ENCODE peak calls at places on chromosome 5, in ten cellular contexts. S is uterus, M is mammary epithelial cell, R is right atrium auricular region, L is thoracic aorta, P is ovary, C is suprapubic skin, E is A549, G is transverse colon, T is heart left ventricle. J is an unnamed sample.

GRCh38 chr5:176995896-176996767 is 10.4 kb downstream of the UIMC1 start:
- DNase-seq in S (no peak), M (peak), R (no peak), L (no peak), P (no peak), C (no peak), E (peak), G (no peak), T (no peak), J (no peak)

GRCh38 chr5:116564322-116564721 is 10.3 kb downstream of the SEMA6A start:
- DNase-seq in S (no peak), M (no peak), R (no peak), L (no peak), P (no peak), C (no peak), E (no peak), G (no peak), T (no peak), J (no peak)

GRCh38 chr5:159525117-159525516 is 194.8 kb upstream of the IL12B start:
- DNase-seq in S (no peak), M (no peak), R (no peak), L (no peak), P (no peak), C (no peak), E (peak), G (no peak), T (no peak), J (no peak)

GRCh38 chr5:1298723-1299510 is 4.0 kb upstream of the TERT start:
- DNase-seq in S (no peak), M (no peak), R (no peak), L (no peak), P (no peak), C (peak), E (no peak), G (no peak), T (peak), J (no peak)

GRCh38 chr5:14806452-14806851 is 65.1 kb downstream of the ANKH start:
- DNase-seq in S (no peak), M (no peak), R (peak), L (no peak), P (no peak), C (peak), E (no peak), G (no peak), T (peak), J (no peak)

GRCh38 chr5:172769598-172770373 is 1.2 kb downstream of the DUSP1 start:
- DNase-seq in S (no peak), M (peak), R (no peak), L (no peak), P (peak), C (peak), E (peak), G (peak), T (peak), J (peak)

GRCh38 chr5:139633295-139634027 is 14.7 kb upstream of the CXXC5 start:
- DNase-seq in S (peak), M (peak), R (peak), L (no peak), P (peak), C (peak), E (peak), G (peak), T (no peak), J (peak)

GRCh38 chr5:108636135-108636888 is 111.4 kb upstream of the FER start:
- DNase-seq in S (no peak), M (no peak), R (no peak), L (no peak), P (no peak), C (no peak), E (no peak), G (no peak), T (no peak), J (no peak)

GRCh38 chr5:14250094-14250777 is 107.1 kb downstream of the TRIO start:
- DNase-seq in S (peak), M (peak), R (peak), L (no peak), P (peak), C (peak), E (peak), G (peak), T (no peak), J (no peak)

GRCh38 chr5:83077662-83078261 is 415 bp downstream of the XRCC4 start:
- DNase-seq in S (no peak), M (no peak), R (no peak), L (no peak), P (no peak), C (no peak), E (no peak), G (peak), T (no peak), J (peak)

GRCh38 chr5:66680227-66680626 is 84.0 kb downstream of the MAST4 start:
- DNase-seq in S (no peak), M (no peak), R (no peak), L (no peak), P (no peak), C (no peak), E (no peak), G (no peak), T (no peak), J (no peak)

GRCh38 chr5:143086851-143087637 is 316.4 kb downstream of the NR3C1 start:
- DNase-seq in S (no peak), M (peak), R (no peak), L (no peak), P (no peak), C (no peak), E (peak), G (no peak), T (no peak), J (peak)

GRCh38 chr5:177049285-177049684 is 26.8 kb downstream of the ZNF346 start:
- DNase-seq in S (no peak), M (no peak), R (no peak), L (no peak), P (no peak), C (no peak), E (peak), G (no peak), T (no peak), J (no peak)

GRCh38 chr5:83562207-83562606 is 90.7 kb downstream of the VCAN start:
- DNase-seq in S (no peak), M (no peak), R (no peak), L (no peak), P (no peak), C (no peak), E (no peak), G (no peak), T (no peak), J (no peak)

GRCh38 chr5:80688648-80689420 is 34.1 kb upstream of the DHFR start:
- DNase-seq in S (no peak), M (no peak), R (no peak), L (no peak), P (no peak), C (no peak), E (no peak), G (no peak), T (no peak), J (no peak)

GRCh38 chr5:80689627-80690026 is 34.8 kb upstream of the DHFR start:
- DNase-seq in S (no peak), M (no peak), R (no peak), L (no peak), P (no peak), C (no peak), E (no peak), G (no peak), T (no peak), J (no peak)

GRCh38 chr5:80686757-80687156 is 32.0 kb upstream of the DHFR start:
- DNase-seq in S (no peak), M (no peak), R (no peak), L (no peak), P (no peak), C (no peak), E (peak), G (no peak), T (no peak), J (peak)
- TF ChIP-seq CTCF in S (peak), M (peak), R (no peak), L (peak), P (no peak), C (no peak), E (peak), G (no peak), T (peak), J (peak)

DNA sequence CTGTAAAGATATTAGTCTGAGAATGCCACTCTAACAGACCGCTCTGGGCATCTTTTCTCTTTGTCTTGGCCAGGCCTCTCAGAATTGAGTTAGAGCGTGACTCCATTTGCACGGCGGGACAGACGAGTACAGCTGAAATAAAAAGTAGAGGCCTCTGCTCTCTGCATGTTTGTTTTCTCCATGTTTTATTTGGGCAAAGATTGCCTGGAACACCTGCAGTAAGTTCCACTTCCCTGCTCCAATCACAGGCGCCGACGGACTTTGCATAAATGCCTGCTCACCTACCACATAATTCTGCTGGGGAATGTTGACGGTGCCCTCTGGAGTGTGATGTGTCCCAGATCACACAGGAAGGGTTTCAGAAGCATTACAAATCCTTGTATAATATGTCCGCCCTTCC is 10.6 kb downstream of the SPOCK1 start:
- DNase-seq in S (no peak), M (no peak), R (no peak), L (no peak), P (no peak), C (no peak), E (no peak), G (no peak), T (no peak), J (no peak)
- H3K27ac ChIP-seq in S (no peak), M (no peak), R (no peak), L (no peak), P (no peak), C (no peak), E (no peak), G (no peak), T (no peak), J (no peak)

GRCh38 chr5:115330868-115331267 is 34.4 kb upstream of the CCDC112 start:
- DNase-seq in S (no peak), M (no peak), R (no peak), L (no peak), P (no peak), C (no peak), E (no peak), G (no peak), T (no peak), J (no peak)
- TF ChIP-seq CTCF in S (no peak), M (no peak), R (no peak), L (no peak), P (no peak), C (no peak), E (no peak), G (no peak), T (no peak), J (no peak)

GRCh38 chr5:78568212-78568611 is 80.4 kb downstream of the LHFPL2 start:
- DNase-seq in S (no peak), M (no peak), R (no peak), L (no peak), P (no peak), C (no peak), E (no peak), G (no peak), T (no peak), J (no peak)
- H3K27ac ChIP-seq in S (peak), M (no peak), R (peak), L (peak), P (no peak), C (no peak), E (peak), G (peak), T (no peak), J (no peak)

DNA sequence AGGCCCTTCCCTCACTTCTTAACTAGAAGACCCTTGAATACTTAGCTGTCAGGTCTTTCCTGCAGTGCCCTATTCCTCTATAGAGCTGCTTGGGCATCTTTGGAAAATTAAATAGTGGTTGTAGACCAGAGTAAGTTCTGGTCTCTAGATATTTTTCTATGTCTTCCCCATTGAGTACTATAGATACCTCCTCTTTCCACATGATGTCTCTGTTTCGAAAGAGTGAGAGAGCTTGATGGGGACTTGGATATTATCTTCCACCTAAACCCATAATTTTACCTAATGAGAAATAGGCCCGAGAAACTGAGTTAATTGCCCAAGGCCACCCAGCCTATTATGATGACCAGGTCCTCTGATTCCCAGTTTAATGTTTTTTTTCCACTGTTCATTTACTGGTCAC is 40.2 kb downstream of the SPEF2 start:
- DNase-seq in S (no peak), M (no peak), R (no peak), L (no peak), P (no peak), C (no peak), E (no peak), G (no peak), T (no peak), J (no peak)
- TF ChIP-seq CTCF in S (no peak), M (no peak), R (no peak), L (no peak), P (no peak), C (no peak), E (no peak), G (no peak), T (no peak), J (no peak)

GRCh38 chr5:51380603-51381207 is 2.5 kb upstream of the ISL1 start:
- DNase-seq in S (no peak), M (no peak), R (no peak), L (no peak), P (no peak), C (no peak), E (no peak), G (no peak), T (no peak), J (peak)

GRCh38 chr5:51382759-51383493 is at the start of gene ISL1:
- DNase-seq in S (peak), M (peak), R (no peak), L (no peak), P (peak), C (no peak), E (peak), G (peak), T (peak), J (peak)

GRCh38 chr5:51381801-51382507 is 1.3 kb upstream of the ISL1 start:
- DNase-seq in S (no peak), M (no peak), R (no peak), L (no peak), P (no peak), C (no peak), E (no peak), G (no peak), T (no peak), J (no peak)

GRCh38 chr5:51383494-51384081 is 340 bp downstream of the ISL1 start:
- DNase-seq in S (no peak), M (no peak), R (no peak), L (no peak), P (no peak), C (no peak), E (no peak), G (no peak), T (no peak), J (no peak)

DNA sequence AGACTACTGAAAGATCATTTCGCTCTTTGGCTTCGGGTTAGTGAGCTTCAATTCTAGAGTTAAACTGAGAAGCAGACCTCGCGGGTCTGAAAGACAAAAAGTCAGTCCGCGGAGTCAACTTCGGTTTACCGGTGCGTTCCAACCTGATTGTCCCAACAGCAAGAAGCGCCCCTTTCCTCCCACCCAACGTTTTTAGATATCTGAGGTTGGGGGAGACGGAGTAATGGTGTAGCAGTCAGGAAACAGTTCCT is 815 bp upstream of the ISL1 start:
- DNase-seq in S (no peak), M (no peak), R (no peak), L (no peak), P (no peak), C (no peak), E (no peak), G (no peak), T (no peak), J (no peak)
- H3K27ac ChIP-seq in S (peak), M (no peak), R (no peak), L (no peak), P (no peak), C (no peak), E (no peak), G (peak), T (no peak), J (peak)

DNA sequence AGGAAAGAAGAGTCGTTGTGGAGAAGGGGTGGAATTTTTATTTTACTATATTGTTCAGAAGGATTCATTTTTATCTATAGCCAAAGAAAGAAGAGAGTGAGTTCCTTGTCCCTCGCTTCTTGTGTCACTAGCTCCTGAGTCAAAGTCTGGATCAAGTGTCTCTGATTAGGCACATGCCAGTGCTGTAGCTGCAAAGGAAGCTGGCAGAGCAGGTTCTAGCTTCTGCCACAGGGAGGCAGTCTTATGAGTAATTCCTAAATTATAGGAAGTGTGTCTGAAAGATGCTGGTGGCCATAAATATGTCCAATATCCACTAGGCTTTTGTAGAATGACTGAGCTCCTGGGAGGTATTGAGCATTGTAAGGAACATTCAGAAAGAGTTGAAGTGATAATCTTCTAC is 84.7 kb downstream of the DOCK2 start:
- DNase-seq in S (no peak), M (no peak), R (no peak), L (no peak), P (no peak), C (no peak), E (no peak), G (no peak), T (no peak), J (no peak)
- TF ChIP-seq CTCF in S (no peak), M (peak), R (no peak), L (no peak), P (no peak), C (no peak), E (no peak), G (no peak), T (no peak), J (no peak)

DNA sequence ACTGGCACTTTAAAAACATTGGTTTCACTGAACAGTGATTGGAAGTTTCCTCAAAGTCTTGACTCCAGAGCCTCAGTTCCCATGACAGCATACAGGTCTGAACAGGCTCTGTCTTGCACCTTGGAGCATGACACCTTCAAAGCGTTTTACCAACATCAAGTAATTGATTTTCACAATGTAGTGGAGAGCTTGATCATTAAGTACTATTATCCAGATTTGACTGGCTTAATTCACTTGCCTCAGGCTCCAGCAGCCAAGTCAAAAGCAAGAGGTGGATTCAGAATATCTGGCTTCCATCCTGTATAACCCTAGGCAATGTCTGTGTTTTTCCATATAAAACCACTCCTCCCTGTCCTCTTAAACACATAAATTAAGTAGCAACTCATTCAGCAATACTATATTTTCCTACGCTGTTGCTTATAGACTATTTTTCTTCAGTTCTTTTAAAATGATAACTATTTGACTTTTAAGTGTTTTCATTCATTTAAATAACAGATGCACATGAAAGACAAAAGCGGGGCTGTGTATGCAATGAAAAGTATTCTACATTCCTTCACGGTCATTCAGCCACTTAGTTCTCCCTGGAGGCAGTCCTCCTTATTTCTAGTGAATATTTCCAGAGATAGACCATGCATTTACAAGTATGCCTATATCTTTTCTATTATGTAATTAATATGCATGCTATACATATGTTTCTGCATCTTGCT is 150.8 kb upstream of the RANBP3L start:
- DNase-seq in S (no peak), M (peak), R (no peak), L (no peak), P (no peak), C (no peak), E (no peak), G (no peak), T (no peak), J (peak)
- H3K27ac ChIP-seq in S (no peak), M (peak), R (no peak), L (no peak), P (no peak), C (no peak), E (no peak), G (no peak), T (no peak), J (peak)

GRCh38 chr5:149337746-149338145 is 7.6 kb upstream of the GRPEL2 start:
- DNase-seq in S (no peak), M (no peak), R (no peak), L (no peak), P (no peak), C (no peak), E (no peak), G (no peak), T (no peak), J (no peak)
- TF ChIP-seq CTCF in S (no peak), M (no peak), R (no peak), L (no peak), P (no peak), C (no peak), E (no peak), G (no peak), T (no peak), J (no peak)